ENCODE peak calls at places on chromosomes 1 and 21, in five cellular contexts. E is foreskin keratinocyte, Z is heart right ventricle, K is Calu3, P is MCF 10A. A is an unnamed sample.

GRCh38 chr1:152167835-152168534 is 9.0 kb upstream of the RPTN start:
- DNase-seq in K (peak), P (peak), Z (no peak), E (peak), A (no peak)

GRCh38 chr1:113353581-113353980 is 36.7 kb upstream of the MAGI3 start:
- DNase-seq in E (peak), K (no peak), Z (no peak), P (peak), A (no peak)

GRCh38 chr1:7508830-7509508 is 262.1 kb upstream of the VAMP3 start:
- DNase-seq in K (no peak), Z (no peak), P (no peak), E (no peak), A (no peak)

GRCh38 chr1:212452323-212453155 is 19.8 kb downstream of the NENF start:
- DNase-seq in P (no peak), E (no peak), Z (peak), K (no peak), A (no peak)

GRCh38 chr1:201172999-201173610 is 17.5 kb upstream of the IGFN1 start:
- DNase-seq in Z (no peak), K (no peak), P (peak), E (peak), A (no peak)

GRCh38 chr1:30744060-30744756 is 13.4 kb downstream of the LAPTM5 start:
- DNase-seq in Z (no peak), K (no peak), E (peak), P (no peak), A (no peak)

GRCh38 chr1:151156515-151156819 is at the start of gene TNFAIP8L2:
- DNase-seq in P (no peak), E (no peak), Z (no peak), K (no peak), A (no peak)

GRCh38 chr1:245704765-245705164 is 550.0 kb downstream of the KIF26B start:
- DNase-seq in P (peak), E (no peak), Z (no peak), K (no peak), A (no peak)

GRCh38 chr1:39238476-39238875 is 34.0 kb downstream of the MACF1 start:
- DNase-seq in P (peak), Z (peak), E (peak), K (no peak), A (no peak)

GRCh38 chr21:32136546-32136945 is 142.3 kb downstream of the MIS18A start:
- DNase-seq in Z (no peak), E (no peak), P (peak), K (no peak), A (no peak)

GRCh38 chr1:109819365-109819764 is 55.6 kb upstream of the EPS8L3 start:
- DNase-seq in K (no peak), E (no peak), Z (no peak), P (no peak), A (no peak)

GRCh38 chr1:17597651-17598050 is 58.2 kb downstream of the ARHGEF10L start:
- DNase-seq in E (peak), P (no peak), Z (no peak), K (no peak), A (no peak)

GRCh38 chr1:239811211-239811902 is 280.3 kb upstream of the FMN2 start:
- DNase-seq in P (no peak), Z (no peak), E (no peak), K (no peak), A (no peak)

GRCh38 chr1:175033931-175034330 is 10.7 kb upstream of the MRPS14 start:
- DNase-seq in P (no peak), Z (no peak), K (no peak), E (no peak), A (no peak)

GRCh38 chr1:227781314-227781930 is 34.1 kb upstream of the PRSS38 start:
- DNase-seq in K (no peak), E (no peak), P (no peak), Z (peak), A (no peak)

GRCh38 chr1:16338961-16339360 is 13.3 kb downstream of the FBXO42 start:
- DNase-seq in Z (no peak), P (no peak), K (no peak), E (no peak), A (no peak)

GRCh38 chr1:110338200-110339039 is 757 bp upstream of the RBM15 start:
- DNase-seq in Z (peak), P (peak), K (peak), E (no peak), A (peak)

GRCh38 chr1:230307213-230307612 is 118.9 kb downstream of the PGBD5 start:
- DNase-seq in E (peak), Z (no peak), P (peak), K (peak), A (no peak)

GRCh38 chr1:243730499-243731150 is 119.4 kb downstream of the AKT3 start:
- DNase-seq in K (peak), P (peak), E (no peak), Z (no peak), A (no peak)

GRCh38 chr1:11598461-11598860 is 55.8 kb downstream of the FBXO2 start:
- DNase-seq in Z (no peak), P (no peak), K (no peak), E (peak), A (no peak)

GRCh38 chr1:22418852-22419480 is 32.7 kb upstream of the ZBTB40 start:
- DNase-seq in Z (peak), E (peak), K (no peak), P (no peak), A (no peak)

GRCh38 chr1:228104526-228105251 is 1.6 kb upstream of the C1orf35 start:
- DNase-seq in K (no peak), P (no peak), E (no peak), Z (no peak), A (no peak)

GRCh38 chr1:201640624-201641023 is 101.7 kb downstream of the NAV1 start:
- DNase-seq in K (no peak), Z (peak), E (no peak), P (no peak), A (no peak)

GRCh38 chr1:113021430-113022085 is 51.4 kb upstream of the LRIG2 start:
- DNase-seq in E (peak), Z (no peak), P (peak), K (no peak), A (no peak)

GRCh38 chr1:27787895-27788294 is 14.9 kb downstream of the STX12 start:
- DNase-seq in K (no peak), E (peak), P (peak), Z (no peak), A (no peak)

GRCh38 chr1:159897962-159898361 is 2.0 kb downstream of the CFAP45 start:
- DNase-seq in P (no peak), E (no peak), Z (no peak), K (no peak), A (no peak)

GRCh38 chr1:204487256-204487615 is 7.4 kb downstream of the PIK3C2B start:
- DNase-seq in K (no peak), P (no peak), E (no peak), Z (no peak), A (no peak)

GRCh38 chr21:41634858-41635257 is 126.9 kb upstream of the TMPRSS2 start:
- DNase-seq in Z (no peak), P (peak), K (peak), E (peak), A (no peak)

GRCh38 chr1:67534627-67535065 is 104.4 kb upstream of the SERBP1 start:
- DNase-seq in K (no peak), Z (no peak), E (peak), P (no peak), A (no peak)

DNA sequence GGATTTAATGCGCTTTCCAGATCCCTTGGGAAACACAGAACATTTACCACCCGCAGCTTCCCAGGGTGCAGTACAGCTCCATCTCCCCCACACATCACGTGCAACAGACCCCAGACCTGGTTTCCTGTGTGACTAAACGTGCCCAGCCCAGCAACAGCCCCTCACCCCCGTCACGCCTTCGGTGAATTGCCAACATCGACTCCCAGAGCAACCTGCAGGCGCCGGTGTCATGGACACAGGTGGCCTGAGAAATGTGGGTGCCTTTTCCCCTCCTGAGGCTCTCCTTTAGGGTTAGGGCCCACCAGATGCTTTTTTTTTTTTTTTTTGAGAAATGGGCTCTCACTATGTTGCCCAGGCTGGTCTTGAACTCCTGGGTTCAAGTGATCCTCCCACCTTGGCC is 24.2 kb upstream of the SUMO3 start:
- DNase-seq in K (no peak), P (no peak), E (no peak), Z (no peak), A (no peak)
- TF ChIP-seq CTCF in K (no peak), P (no peak), E (no peak), Z (no peak), A (no peak)

GRCh38 chr21:21690068-21690665 is 692.0 kb downstream of the NCAM2 start:
- DNase-seq in P (no peak), Z (no peak), K (no peak), E (no peak), A (no peak)

DNA sequence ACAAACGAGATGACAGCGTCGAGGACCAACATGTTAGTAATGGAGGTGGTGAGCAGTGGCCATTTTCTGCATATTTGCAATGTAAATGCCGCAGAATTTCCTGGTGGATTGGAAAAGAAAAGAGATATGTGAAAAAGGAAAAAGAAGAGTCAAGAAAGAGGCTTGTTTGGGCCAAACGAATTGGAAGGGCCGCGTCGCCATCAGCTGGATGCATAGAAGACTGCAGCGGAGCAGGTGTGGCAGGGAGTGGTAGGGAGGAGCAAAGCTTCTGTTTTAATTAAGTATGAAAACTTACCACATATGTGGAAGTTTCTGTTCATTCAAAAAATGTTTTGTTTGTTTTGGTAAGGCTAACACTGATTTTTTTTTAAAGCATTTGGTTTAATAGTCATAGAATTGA is 690.7 kb downstream of the NCAM2 start:
- DNase-seq in P (peak), K (no peak), Z (peak), E (no peak), A (peak)
- TF ChIP-seq CTCF in P (no peak), K (no peak), Z (no peak), E (no peak), A (no peak)

GRCh38 chr1:210057593-210057992 is 119.6 kb downstream of the SYT14 start:
- DNase-seq in K (no peak), Z (no peak), P (no peak), E (no peak), A (no peak)

GRCh38 chr1:210049616-210050015 is 111.6 kb downstream of the SYT14 start:
- DNase-seq in P (no peak), K (no peak), Z (no peak), E (no peak), A (no peak)

GRCh38 chr1:210053126-210053525 is 115.1 kb downstream of the SYT14 start:
- DNase-seq in E (no peak), P (no peak), Z (no peak), K (no peak), A (no peak)
- TF ChIP-seq CTCF in E (no peak), P (no peak), Z (no peak), K (no peak), A (no peak)

GRCh38 chr21:29297483-29298347 is 1.0 kb upstream of the BACH1 start:
- DNase-seq in P (no peak), E (no peak), Z (no peak), K (no peak), A (no peak)

GRCh38 chr21:29299046-29299905 is 554 bp downstream of the BACH1 start:
- DNase-seq in P (peak), K (peak), Z (peak), E (no peak), A (peak)

GRCh38 chr21:29299906-29300546 is 1.3 kb downstream of the BACH1 start:
- DNase-seq in K (peak), P (peak), Z (peak), E (peak), A (peak)

GRCh38 chr21:29296452-29296851 is 2.3 kb upstream of the BACH1 start:
- DNase-seq in K (no peak), E (no peak), P (no peak), Z (no peak), A (no peak)

GRCh38 chr21:29298348-29299045 is at the start of gene BACH1:
- DNase-seq in K (peak), Z (peak), E (peak), P (peak), A (peak)
- TF ChIP-seq CTCF in K (no peak), Z (no peak), E (peak), P (peak), A (peak)

GRCh38 chr1:64319985-64320384 is 116.6 kb downstream of the UBE2U start:
- DNase-seq in E (no peak), Z (no peak), P (no peak), K (no peak), A (no peak)
- TF ChIP-seq CTCF in E (no peak), Z (no peak), P (no peak), K (no peak), A (no peak)

GRCh38 chr1:66138613-66139012 is 345.9 kb downstream of the PDE4B start:
- DNase-seq in Z (no peak), P (no peak), K (no peak), E (no peak), A (no peak)

GRCh38 chr1:66140072-66140471 is 347.4 kb downstream of the PDE4B start:
- DNase-seq in P (no peak), K (peak), Z (no peak), E (no peak), A (no peak)

GRCh38 chr1:66134004-66134403 is 341.3 kb downstream of the PDE4B start:
- DNase-seq in Z (no peak), E (no peak), P (no peak), K (no peak), A (no peak)

GRCh38 chr1:66135165-66135564 is 342.5 kb downstream of the PDE4B start:
- DNase-seq in P (no peak), E (no peak), K (no peak), Z (no peak), A (no peak)

DNA sequence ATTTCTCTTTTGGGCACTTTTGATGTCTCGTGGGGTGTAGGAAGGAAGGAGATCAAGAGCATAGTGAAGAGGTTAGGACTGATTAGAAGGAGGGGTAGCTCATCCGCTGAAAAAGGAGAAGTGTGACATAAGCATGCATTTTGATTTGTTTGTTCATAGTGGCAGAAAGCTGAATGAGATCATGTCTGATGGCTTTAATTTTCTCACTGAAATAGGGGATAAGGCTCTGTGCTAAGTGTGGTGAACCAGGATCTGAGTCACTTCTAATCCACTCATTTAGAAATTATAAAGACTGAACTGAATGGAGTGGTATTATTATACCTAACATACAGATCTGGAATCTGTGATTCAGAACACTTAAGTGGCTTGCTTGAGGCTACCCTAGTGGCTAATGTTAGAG is 344.5 kb downstream of the PDE4B start:
- DNase-seq in E (no peak), P (no peak), Z (no peak), K (no peak), A (no peak)
- TF ChIP-seq CTCF in E (no peak), P (no peak), Z (no peak), K (no peak), A (no peak)

A was measured in endothelial cell.